ENCODE peak calls at places on chromosomes 16 and 17, in eight cellular contexts. Q is PC-3, M is MM.1S, P is SK-N-SH, X is GM23338, A is HCT116, V is neural progenitor cell, H is OCI-LY7. T is an unnamed sample.

GRCh38 chr17:10349403-10349802 is 23.4 kb downstream of the MYH13 start:
- DNase-seq in X (peak; percentile 69), V (peak; percentile 34), M (no peak), Q (no peak), P (peak; percentile 11), A (peak; percentile 19), H (no peak), T (no peak)

GRCh38 chr17:45979137-45979536 is 19.9 kb upstream of the STH start:
- DNase-seq in M (no peak), X (no peak), A (no peak), Q (no peak), V (no peak), H (no peak), P (no peak), T (no peak)

GRCh38 chr16:84397090-84397489 is 28.8 kb downstream of the ATP2C2 start:
- DNase-seq in M (no peak), Q (no peak), V (no peak), X (peak; percentile 42), P (no peak), A (no peak), H (no peak), T (no peak)

GRCh38 chr16:24013733-24014645 is 178.2 kb downstream of the PRKCB start:
- DNase-seq in M (peak; percentile 83), X (no peak), A (no peak), H (peak; percentile 100), V (no peak), P (no peak), Q (no peak), T (no peak)

GRCh38 chr17:36911007-36911406 is 26.3 kb upstream of the LHX1 start:
- DNase-seq in Q (no peak), X (no peak), A (no peak), M (no peak), V (no peak), H (no peak), P (no peak), T (no peak)

GRCh38 chr17:371583-371982 is 19.0 kb upstream of the RPH3AL start:
- DNase-seq in P (no peak), M (no peak), H (no peak), X (no peak), Q (no peak), A (no peak), V (no peak), T (no peak)

GRCh38 chr17:731943-732787 is at the start of gene TLCD3A:
- DNase-seq in P (peak; percentile 95), V (peak; percentile 86), M (peak; percentile 19), X (peak; percentile 71), A (no peak), Q (peak; percentile 55), H (peak; percentile 33), T (peak; percentile 88)

GRCh38 chr17:41748275-41748674 is 13.8 kb upstream of the HAP1 start:
- DNase-seq in X (no peak), H (no peak), P (no peak), Q (no peak), V (no peak), A (no peak), M (no peak), T (no peak)

GRCh38 chr16:59909262-59909661 is 1175.1 kb upstream of the GOT2 start:
- DNase-seq in X (no peak), P (no peak), V (no peak), Q (no peak), M (no peak), A (no peak), H (no peak), T (no peak)

GRCh38 chr16:65102326-65102725 is 19.5 kb downstream of the CDH11 start:
- DNase-seq in A (no peak), V (no peak), P (no peak), Q (no peak), X (no peak), M (no peak), H (no peak), T (no peak)

GRCh38 chr16:57689772-57690558 is 4.6 kb upstream of the DRC7 start:
- DNase-seq in X (peak; percentile 27), H (peak; percentile 62), M (no peak), A (no peak), P (no peak), V (no peak), Q (no peak), T (no peak)

GRCh38 chr17:43216369-43216761 is 4.7 kb downstream of the TMEM106A start:
- DNase-seq in V (no peak), P (no peak), X (no peak), H (no peak), A (no peak), Q (no peak), M (no peak), T (no peak)

GRCh38 chr17:51474764-51475163 is 214.4 kb downstream of the UTP18 start:
- DNase-seq in X (no peak), H (no peak), A (no peak), V (no peak), M (no peak), P (no peak), Q (no peak), T (no peak)

GRCh38 chr17:53227101-53227500 is 595.6 kb upstream of the KIF2B start:
- DNase-seq in H (no peak), X (no peak), P (no peak), Q (no peak), M (no peak), V (no peak), A (no peak), T (no peak)

GRCh38 chr16:4212934-4213296 is 29.0 kb downstream of the SRL start:
- DNase-seq in M (no peak), X (no peak), P (no peak), V (no peak), A (peak; percentile 13), H (no peak), Q (no peak), T (peak; percentile 40)

GRCh38 chr16:2839650-2840450 is 9.7 kb downstream of the ZG16B start:
- DNase-seq in V (no peak), H (no peak), M (no peak), A (no peak), P (no peak), Q (no peak), X (no peak), T (no peak)

GRCh38 chr16:2841606-2842339 is 11.7 kb downstream of the ZG16B start:
- DNase-seq in Q (no peak), P (no peak), H (no peak), V (no peak), A (no peak), M (no peak), X (no peak), T (no peak)

GRCh38 chr16:2840914-2841313 is 10.8 kb downstream of the ZG16B start:
- DNase-seq in Q (no peak), V (no peak), A (no peak), P (no peak), M (no peak), H (no peak), X (no peak), T (no peak)

GRCh38 chr16:2843526-2843925 is 13.4 kb downstream of the ZG16B start:
- DNase-seq in P (no peak), X (no peak), A (no peak), V (no peak), H (no peak), M (no peak), Q (no peak), T (no peak)

GRCh38 chr16:2842340-2843000 is 12.4 kb downstream of the ZG16B start:
- DNase-seq in Q (no peak), V (peak; percentile 69), A (peak; percentile 98), P (peak; percentile 55), H (peak; percentile 50), M (no peak), X (peak; percentile 94), T (no peak)
- TF ChIP-seq CTCF in Q (peak; percentile 59), V (peak; percentile 64), A (peak; percentile 97), P (peak; percentile 50), H (peak; percentile 77), M (peak; percentile 45), X (peak; percentile 96), T (peak; percentile 31)

GRCh38 chr17:49994085-49995054 is 654 bp downstream of the DLX3 start:
- DNase-seq in X (peak; percentile 75), H (no peak), V (peak; percentile 53), A (no peak), Q (no peak), M (no peak), P (peak; percentile 36), T (peak; percentile 28)
- H3K4me1 ChIP-seq in X (peaks cover 14% of the 10 kb centered on the region), H (peaks cover 5% of the 10 kb centered on the region), V (peaks cover 14% of the 10 kb centered on the region), A (peaks cover 14% of the 10 kb centered on the region), Q (peaks cover 32% of the 10 kb centered on the region), M (no peaks in the 10 kb centered on the region), P (peaks cover 6% of the 10 kb centered on the region), T (peaks cover 22% of the 10 kb centered on the region)

DNA sequence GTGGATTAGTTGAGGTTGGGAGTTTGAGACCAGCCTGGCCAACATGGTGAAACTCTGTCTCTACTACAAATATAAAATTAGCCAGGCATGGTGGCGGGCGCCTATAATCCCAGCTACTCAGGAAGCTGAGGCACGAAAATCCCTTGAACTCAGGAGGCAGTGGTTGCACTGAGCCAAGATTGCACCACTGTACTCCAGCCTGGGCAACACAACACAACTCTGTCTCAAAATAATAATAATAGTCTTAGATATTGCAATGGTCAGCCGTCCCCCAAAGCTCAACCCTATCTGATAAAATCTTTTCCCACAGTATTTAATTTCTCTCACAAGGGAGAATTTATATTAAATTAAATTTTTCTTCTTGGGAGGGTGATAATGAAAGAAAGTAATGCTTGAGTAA is 169.6 kb downstream of the XYLT1 start:
- DNase-seq in P (no peak), Q (no peak), H (no peak), A (no peak), V (no peak), X (no peak), M (no peak), T (no peak)
- TF ChIP-seq EZH2phosphoT487 in P (no peak), Q (no peak), H (no peak), A (no peak), V (no peak), X (no peak), M (no peak), T (no peak)

GRCh38 chr16:86872126-86872525 is 293.8 kb downstream of the FOXL1 start:
- DNase-seq in M (no peak), X (no peak), P (no peak), A (no peak), H (no peak), V (no peak), Q (no peak), T (no peak)

GRCh38 chr16:86877108-86877507 is 298.8 kb downstream of the FOXL1 start:
- DNase-seq in V (no peak), P (no peak), M (no peak), X (no peak), Q (no peak), H (no peak), A (no peak), T (no peak)

GRCh38 chr16:86876499-86876898 is 298.1 kb downstream of the FOXL1 start:
- DNase-seq in M (no peak), Q (peak; percentile 26), P (no peak), V (no peak), X (no peak), H (no peak), A (no peak), T (no peak)

GRCh38 chr16:86872833-86873232 is 294.5 kb downstream of the FOXL1 start:
- DNase-seq in Q (no peak), M (no peak), P (no peak), V (peak; percentile 49), H (no peak), A (no peak), X (peak; percentile 43), T (no peak)

DNA sequence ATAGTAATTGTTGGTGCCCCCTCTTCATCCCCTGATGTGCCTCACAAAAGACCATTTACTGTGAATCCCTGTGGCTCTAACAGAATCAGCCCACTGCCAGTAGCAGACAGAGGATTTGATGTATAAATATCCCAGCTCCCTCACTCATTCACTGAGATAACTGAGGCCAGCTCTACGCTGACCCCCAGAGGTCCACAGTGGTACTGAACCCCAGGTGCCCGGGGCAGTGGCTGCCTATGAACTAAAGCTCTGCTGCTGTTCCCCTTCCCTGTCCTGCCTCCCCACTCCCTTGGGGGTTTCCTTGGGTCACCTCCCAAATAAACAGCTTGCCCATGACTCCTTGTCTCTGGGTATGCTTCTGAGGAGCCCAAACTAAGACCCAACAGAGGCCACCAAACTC is 295.8 kb downstream of the FOXL1 start:
- DNase-seq in A (peak; percentile 6), M (no peak), X (peak; percentile 74), P (peak; percentile 62), Q (peak; percentile 53), H (peak; percentile 31), V (peak; percentile 58), T (peak; percentile 52)
- TF ChIP-seq CTCF in A (peak; percentile 96), M (peak; percentile 36), X (peak; percentile 82), P (peak; percentile 60), Q (peak; percentile 60), H (peak; percentile 80), V (peak; percentile 73), T (peak; percentile 51)

T was measured in hepatocyte.